ENCODE peak calls at places on chromosomes 16 and 17, in seven cellular contexts. One of them, this sample, is unnamed.

GRCh38 chr17:21190078-21190477 is 23.9 kb downstream of the TMEM11 start:
- DNase-seq in hippocampal formation: no peak
- DNase-seq in body of pancreas: no peak
- DNase-seq in retina: no peak
- DNase-seq in G401: no peak
- DNase-seq in suprapubic skin: no peak
- DNase-seq in IMR-90: no peak
- DNase-seq in this sample: no peak

GRCh38 chr16:67858448-67858993 is 11.0 kb upstream of the CENPT start:
- DNase-seq in hippocampal formation: no peak
- DNase-seq in body of pancreas: no peak
- DNase-seq in retina: no peak
- DNase-seq in G401: no peak
- DNase-seq in suprapubic skin: no peak
- DNase-seq in IMR-90: no peak
- DNase-seq in this sample: no peak

GRCh38 chr17:41190328-41190727 is 641 bp downstream of the KRTAP9-1 start:
- DNase-seq in hippocampal formation: no peak
- DNase-seq in body of pancreas: no peak
- DNase-seq in retina: no peak
- DNase-seq in G401: no peak
- DNase-seq in suprapubic skin: no peak
- DNase-seq in IMR-90: no peak
- DNase-seq in this sample: no peak

GRCh38 chr16:31179747-31180458 is at the start of gene FUS:
- DNase-seq in hippocampal formation: peak
- DNase-seq in body of pancreas: peak
- DNase-seq in retina: peak
- DNase-seq in G401: peak
- DNase-seq in suprapubic skin: peak
- DNase-seq in IMR-90: peak
- DNase-seq in this sample: peak

GRCh38 chr16:5442986-5443385 is 345.4 kb upstream of the EEF2KMT start:
- DNase-seq in hippocampal formation: no peak
- DNase-seq in body of pancreas: no peak
- DNase-seq in retina: no peak
- DNase-seq in G401: no peak
- DNase-seq in suprapubic skin: no peak
- DNase-seq in IMR-90: no peak
- DNase-seq in this sample: no peak

GRCh38 chr16:58716468-58716867 is 17.6 kb downstream of the GOT2 start:
- DNase-seq in hippocampal formation: no peak
- DNase-seq in body of pancreas: no peak
- DNase-seq in retina: no peak
- DNase-seq in G401: no peak
- DNase-seq in suprapubic skin: no peak
- DNase-seq in IMR-90: peak
- DNase-seq in this sample: no peak

GRCh38 chr16:17836868-17837602 is 366.3 kb upstream of the XYLT1 start:
- DNase-seq in hippocampal formation: no peak
- DNase-seq in body of pancreas: no peak
- DNase-seq in retina: no peak
- DNase-seq in G401: no peak
- DNase-seq in suprapubic skin: no peak
- DNase-seq in IMR-90: peak
- DNase-seq in this sample: no peak

GRCh38 chr17:37570527-37571093 is 38.6 kb downstream of the SYNRG start:
- DNase-seq in hippocampal formation: no peak
- DNase-seq in body of pancreas: peak
- DNase-seq in retina: no peak
- DNase-seq in G401: peak
- DNase-seq in suprapubic skin: no peak
- DNase-seq in IMR-90: peak
- DNase-seq in this sample: no peak

GRCh38 chr17:34420254-34420766 is 57.3 kb upstream of the CCL1 start:
- DNase-seq in hippocampal formation: peak
- DNase-seq in body of pancreas: peak
- DNase-seq in retina: peak
- DNase-seq in G401: peak
- DNase-seq in suprapubic skin: peak
- DNase-seq in IMR-90: peak
- DNase-seq in this sample: no peak

GRCh38 chr16:89115216-89115949 is 21.7 kb downstream of the ACSF3 start:
- DNase-seq in hippocampal formation: peak
- DNase-seq in body of pancreas: peak
- DNase-seq in retina: no peak
- DNase-seq in G401: no peak
- DNase-seq in suprapubic skin: peak
- DNase-seq in IMR-90: no peak
- DNase-seq in this sample: peak

GRCh38 chr17:68544521-68544920 is 32.3 kb downstream of the PRKAR1A start:
- DNase-seq in hippocampal formation: no peak
- DNase-seq in body of pancreas: no peak
- DNase-seq in retina: no peak
- DNase-seq in G401: no peak
- DNase-seq in suprapubic skin: no peak
- DNase-seq in IMR-90: no peak
- DNase-seq in this sample: no peak

GRCh38 chr16:81369888-81370504 is 55.2 kb downstream of the GAN start:
- DNase-seq in hippocampal formation: no peak
- DNase-seq in body of pancreas: no peak
- DNase-seq in retina: no peak
- DNase-seq in G401: no peak
- DNase-seq in suprapubic skin: no peak
- DNase-seq in IMR-90: no peak
- DNase-seq in this sample: no peak

GRCh38 chr17:49592263-49592662 is 16.6 kb downstream of the NXPH3 start:
- DNase-seq in hippocampal formation: no peak
- DNase-seq in body of pancreas: no peak
- DNase-seq in retina: no peak
- DNase-seq in G401: no peak
- DNase-seq in suprapubic skin: no peak
- DNase-seq in IMR-90: no peak
- DNase-seq in this sample: no peak

GRCh38 chr16:3065742-3066439 is 451 bp downstream of the IL32 start:
- DNase-seq in hippocampal formation: no peak
- DNase-seq in body of pancreas: peak
- DNase-seq in retina: no peak
- DNase-seq in G401: no peak
- DNase-seq in suprapubic skin: no peak
- DNase-seq in IMR-90: no peak
- DNase-seq in this sample: no peak

This sample was measured in ascending aorta.